ENCODE peak calls at places on chromosomes 3 and 15, in four cellular contexts. One of them, this sample, is unnamed.

GRCh38 chr15:100187677-100188076 is 154.1 kb downstream of the ADAMTS17 start:
- DNase-seq in GM13977: no peak
- DNase-seq in dorsolateral prefrontal cortex: no peak
- DNase-seq in CD8-positive, alpha-beta T cell: no peak
- DNase-seq in this sample: no peak

GRCh38 chr3:175914785-175915184 is 1055.7 kb downstream of the NAALADL2 start:
- DNase-seq in GM13977: no peak
- DNase-seq in dorsolateral prefrontal cortex: no peak
- DNase-seq in CD8-positive, alpha-beta T cell: no peak
- DNase-seq in this sample: no peak

GRCh38 chr15:56984681-56985515 is 66.5 kb downstream of the TCF12 start:
- DNase-seq in GM13977: no peak
- DNase-seq in dorsolateral prefrontal cortex: no peak
- DNase-seq in CD8-positive, alpha-beta T cell: no peak
- DNase-seq in this sample: no peak

GRCh38 chr3:183502782-183503181 is 52.7 kb downstream of the KLHL6 start:
- DNase-seq in GM13977: no peak
- DNase-seq in dorsolateral prefrontal cortex: no peak
- DNase-seq in CD8-positive, alpha-beta T cell: no peak
- DNase-seq in this sample: no peak

GRCh38 chr3:170419301-170420087 is 826 bp downstream of the CLDN11 start:
- DNase-seq in GM13977: no peak
- DNase-seq in dorsolateral prefrontal cortex: no peak
- DNase-seq in CD8-positive, alpha-beta T cell: no peak
- DNase-seq in this sample: peak; percentile 29

GRCh38 chr3:166190360-166190759 is 353.1 kb upstream of the BCHE start:
- DNase-seq in GM13977: no peak
- DNase-seq in dorsolateral prefrontal cortex: no peak
- DNase-seq in CD8-positive, alpha-beta T cell: no peak
- DNase-seq in this sample: no peak

GRCh38 chr15:100726426-100727190 is 124.2 kb downstream of the ASB7 start:
- DNase-seq in GM13977: no peak
- DNase-seq in dorsolateral prefrontal cortex: no peak
- DNase-seq in CD8-positive, alpha-beta T cell: no peak
- DNase-seq in this sample: peak; percentile 21

GRCh38 chr15:97196066-97197027 is 764.2 kb upstream of the ARRDC4 start:
- DNase-seq in GM13977: no peak
- DNase-seq in dorsolateral prefrontal cortex: no peak
- DNase-seq in CD8-positive, alpha-beta T cell: no peak
- DNase-seq in this sample: no peak

GRCh38 chr3:4517643-4518042 is 24.5 kb downstream of the ITPR1 start:
- DNase-seq in GM13977: no peak
- DNase-seq in dorsolateral prefrontal cortex: no peak
- DNase-seq in CD8-positive, alpha-beta T cell: no peak
- DNase-seq in this sample: no peak

GRCh38 chr15:40999190-40999589 is 45.9 kb downstream of the CHAC1 start:
- DNase-seq in GM13977: no peak
- DNase-seq in dorsolateral prefrontal cortex: no peak
- DNase-seq in CD8-positive, alpha-beta T cell: no peak
- DNase-seq in this sample: no peak

GRCh38 chr3:10602769-10603768 is 97.7 kb upstream of the ATP2B2 start:
- DNase-seq in GM13977: peak; percentile 58
- DNase-seq in dorsolateral prefrontal cortex: no peak
- DNase-seq in CD8-positive, alpha-beta T cell: peak; percentile 60
- DNase-seq in this sample: no peak

GRCh38 chr3:90221900-90222299 is 1114.5 kb downstream of the EPHA3 start:
- DNase-seq in GM13977: no peak
- DNase-seq in dorsolateral prefrontal cortex: no peak
- DNase-seq in CD8-positive, alpha-beta T cell: no peak
- DNase-seq in this sample: no peak

GRCh38 chr3:195700319-195700718 is 20.5 kb upstream of the MUC20 start:
- DNase-seq in GM13977: no peak
- DNase-seq in dorsolateral prefrontal cortex: no peak
- DNase-seq in CD8-positive, alpha-beta T cell: no peak
- DNase-seq in this sample: no peak

GRCh38 chr15:100241572-100242479 is 99.9 kb downstream of the ADAMTS17 start:
- DNase-seq in GM13977: no peak
- DNase-seq in dorsolateral prefrontal cortex: no peak
- DNase-seq in CD8-positive, alpha-beta T cell: no peak
- DNase-seq in this sample: no peak

GRCh38 chr15:63668601-63669000 is 71.4 kb downstream of the FBXL22 start:
- DNase-seq in GM13977: peak; percentile 12
- DNase-seq in dorsolateral prefrontal cortex: no peak
- DNase-seq in CD8-positive, alpha-beta T cell: no peak
- DNase-seq in this sample: no peak

GRCh38 chr15:31375772-31376171 is 49.1 kb downstream of the KLF13 start:
- DNase-seq in GM13977: no peak
- DNase-seq in dorsolateral prefrontal cortex: no peak
- DNase-seq in CD8-positive, alpha-beta T cell: no peak
- DNase-seq in this sample: no peak

GRCh38 chr3:104564045-104564643 is 802.6 kb upstream of the ALCAM start:
- DNase-seq in GM13977: no peak
- DNase-seq in dorsolateral prefrontal cortex: no peak
- DNase-seq in CD8-positive, alpha-beta T cell: peak; percentile 38
- DNase-seq in this sample: no peak

GRCh38 chr3:55899887-55900286 is 412.8 kb upstream of the WNT5A start:
- DNase-seq in GM13977: no peak
- DNase-seq in dorsolateral prefrontal cortex: no peak
- DNase-seq in CD8-positive, alpha-beta T cell: no peak
- DNase-seq in this sample: no peak

GRCh38 chr3:61979645-61980430 is 393.5 kb downstream of the FEZF2 start:
- DNase-seq in GM13977: no peak
- DNase-seq in dorsolateral prefrontal cortex: no peak
- DNase-seq in CD8-positive, alpha-beta T cell: no peak
- DNase-seq in this sample: no peak

DNA sequence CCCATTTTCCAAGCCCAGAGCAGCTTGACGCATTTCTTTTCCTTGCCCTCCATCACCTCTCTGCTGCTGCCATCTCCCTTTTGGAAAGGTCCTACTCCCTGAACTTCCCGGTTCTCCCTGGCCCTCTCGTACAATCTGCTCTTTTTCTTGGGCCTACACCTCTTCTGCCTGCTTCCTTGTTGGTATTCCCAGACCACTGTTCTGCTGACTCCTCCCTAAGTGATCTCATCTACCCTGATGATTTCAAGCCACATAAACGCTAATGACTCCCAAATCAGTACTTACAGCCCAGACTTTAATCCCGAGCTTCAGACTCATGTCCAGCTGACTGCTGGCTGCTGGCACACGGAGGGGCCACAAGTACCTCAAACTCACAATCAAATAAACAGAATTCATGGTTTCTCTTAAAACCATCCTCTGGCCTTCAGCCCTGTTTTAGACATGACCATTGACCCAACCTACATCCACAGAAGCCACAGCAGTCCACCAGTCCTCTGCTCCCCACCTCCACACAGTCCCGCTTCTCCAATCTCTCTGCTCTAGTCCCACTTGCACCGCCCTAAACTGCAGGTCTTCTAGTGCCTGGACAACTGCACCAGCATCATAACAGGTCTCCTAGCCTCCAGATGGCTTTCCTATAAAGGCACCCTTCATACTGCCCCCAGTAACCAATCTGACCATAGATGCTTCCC is 57.6 kb downstream of the AAGAB start:
- DNase-seq in GM13977: no peak
- DNase-seq in dorsolateral prefrontal cortex: no peak
- DNase-seq in CD8-positive, alpha-beta T cell: no peak
- DNase-seq in this sample: no peak
- TF ChIP-seq CTCF in GM13977: no peak
- TF ChIP-seq CTCF in dorsolateral prefrontal cortex: no peak
- TF ChIP-seq CTCF in CD8-positive, alpha-beta T cell: no peak
- TF ChIP-seq CTCF in this sample: no peak

GRCh38 chr3:129421236-129421883 is 7.1 kb downstream of the EFCAB12 start:
- DNase-seq in GM13977: no peak
- DNase-seq in dorsolateral prefrontal cortex: no peak
- DNase-seq in CD8-positive, alpha-beta T cell: no peak
- DNase-seq in this sample: no peak

GRCh38 chr3:129421988-129422745 is 6.3 kb downstream of the EFCAB12 start:
- DNase-seq in GM13977: no peak
- DNase-seq in dorsolateral prefrontal cortex: no peak
- DNase-seq in CD8-positive, alpha-beta T cell: no peak
- DNase-seq in this sample: no peak

GRCh38 chr3:129417354-129417753 is 11.1 kb downstream of the EFCAB12 start:
- DNase-seq in GM13977: no peak
- DNase-seq in dorsolateral prefrontal cortex: no peak
- DNase-seq in CD8-positive, alpha-beta T cell: no peak
- DNase-seq in this sample: no peak

GRCh38 chr3:129418041-129418973 is 10.1 kb downstream of the EFCAB12 start:
- DNase-seq in GM13977: no peak
- DNase-seq in dorsolateral prefrontal cortex: no peak
- DNase-seq in CD8-positive, alpha-beta T cell: no peak
- DNase-seq in this sample: no peak

DNA sequence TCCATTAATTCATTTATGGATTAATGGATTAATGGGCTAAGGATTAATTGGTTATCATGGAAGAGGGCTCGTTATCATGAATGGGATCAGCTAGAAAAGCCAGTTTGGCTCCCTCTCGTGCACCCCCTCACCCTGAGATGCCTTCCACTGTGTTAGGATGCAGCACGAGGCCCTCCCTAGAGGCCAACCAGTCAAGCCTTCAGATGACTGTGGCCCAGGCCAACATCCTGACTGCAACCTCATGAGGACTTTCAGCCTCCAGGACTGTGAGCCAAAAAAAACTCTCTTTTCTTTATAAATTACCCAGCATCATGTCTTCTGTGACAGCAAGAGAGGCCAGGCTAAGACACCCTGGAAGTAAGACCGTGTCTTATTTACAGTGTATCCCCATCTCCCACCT is 9.0 kb downstream of the EFCAB12 start:
- DNase-seq in GM13977: no peak
- DNase-seq in dorsolateral prefrontal cortex: no peak
- DNase-seq in CD8-positive, alpha-beta T cell: no peak
- DNase-seq in this sample: no peak
- TF ChIP-seq CTCF in GM13977: no peak
- TF ChIP-seq CTCF in dorsolateral prefrontal cortex: no peak
- TF ChIP-seq CTCF in CD8-positive, alpha-beta T cell: no peak
- TF ChIP-seq CTCF in this sample: no peak

GRCh38 chr3:47002490-47003410 is 23.3 kb downstream of the NBEAL2 start:
- DNase-seq in GM13977: no peak
- DNase-seq in dorsolateral prefrontal cortex: no peak
- DNase-seq in CD8-positive, alpha-beta T cell: no peak
- DNase-seq in this sample: no peak
- TF ChIP-seq CTCF in GM13977: peak; percentile 18
- TF ChIP-seq CTCF in dorsolateral prefrontal cortex: no peak
- TF ChIP-seq CTCF in CD8-positive, alpha-beta T cell: no peak
- TF ChIP-seq CTCF in this sample: no peak

DNA sequence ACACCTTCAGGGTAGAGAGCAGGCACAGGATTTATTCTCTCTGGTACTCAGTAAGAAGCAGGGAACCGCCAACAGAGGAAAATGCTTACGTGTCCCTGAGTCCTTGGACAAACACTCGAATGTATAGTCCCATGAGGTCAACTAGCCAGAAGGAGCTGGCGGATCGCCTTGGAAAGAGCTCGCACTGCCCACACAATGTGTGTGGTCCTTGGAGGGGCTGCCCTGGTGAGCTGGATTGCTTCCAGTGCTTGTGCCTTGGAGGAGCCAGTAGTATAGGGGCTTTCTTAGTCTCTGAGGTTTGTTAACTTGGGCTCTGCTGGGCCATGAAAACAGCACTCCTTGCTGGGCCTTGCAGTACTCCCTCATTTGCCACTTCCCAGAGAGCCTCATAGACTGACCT is 40.7 kb upstream of the VILL start:
- DNase-seq in GM13977: no peak
- DNase-seq in dorsolateral prefrontal cortex: no peak
- DNase-seq in CD8-positive, alpha-beta T cell: no peak
- DNase-seq in this sample: no peak
- TF ChIP-seq CTCF in GM13977: no peak
- TF ChIP-seq CTCF in dorsolateral prefrontal cortex: no peak
- TF ChIP-seq CTCF in CD8-positive, alpha-beta T cell: no peak
- TF ChIP-seq CTCF in this sample: no peak

GRCh38 chr3:107271787-107272387 is 105.4 kb upstream of the CCDC54 start:
- DNase-seq in GM13977: peak; percentile 17
- DNase-seq in dorsolateral prefrontal cortex: no peak
- DNase-seq in CD8-positive, alpha-beta T cell: no peak
- DNase-seq in this sample: no peak
- TF ChIP-seq CTCF in GM13977: peak; percentile 56
- TF ChIP-seq CTCF in dorsolateral prefrontal cortex: peak; percentile 70
- TF ChIP-seq CTCF in CD8-positive, alpha-beta T cell: peak; percentile 69
- TF ChIP-seq CTCF in this sample: peak; percentile 50

GRCh38 chr3:196990654-196991053 is 22.0 kb upstream of the PIGZ start:
- DNase-seq in GM13977: no peak
- DNase-seq in dorsolateral prefrontal cortex: no peak
- DNase-seq in CD8-positive, alpha-beta T cell: no peak
- DNase-seq in this sample: no peak

GRCh38 chr3:196989721-196990262 is 21.2 kb upstream of the PIGZ start:
- DNase-seq in GM13977: no peak
- DNase-seq in dorsolateral prefrontal cortex: no peak
- DNase-seq in CD8-positive, alpha-beta T cell: no peak
- DNase-seq in this sample: no peak

GRCh38 chr3:196987022-196987421 is 18.4 kb upstream of the PIGZ start:
- DNase-seq in GM13977: no peak
- DNase-seq in dorsolateral prefrontal cortex: no peak
- DNase-seq in CD8-positive, alpha-beta T cell: no peak
- DNase-seq in this sample: no peak

GRCh38 chr3:196985954-196986885 is 17.6 kb upstream of the PIGZ start:
- DNase-seq in GM13977: no peak
- DNase-seq in dorsolateral prefrontal cortex: no peak
- DNase-seq in CD8-positive, alpha-beta T cell: no peak
- DNase-seq in this sample: no peak

GRCh38 chr3:196988241-196989029 is 19.8 kb upstream of the PIGZ start:
- DNase-seq in GM13977: no peak
- DNase-seq in dorsolateral prefrontal cortex: no peak
- DNase-seq in CD8-positive, alpha-beta T cell: no peak
- DNase-seq in this sample: no peak
- TF ChIP-seq CTCF in GM13977: no peak
- TF ChIP-seq CTCF in dorsolateral prefrontal cortex: no peak
- TF ChIP-seq CTCF in CD8-positive, alpha-beta T cell: no peak
- TF ChIP-seq CTCF in this sample: no peak

GRCh38 chr3:182259579-182259978 is 533.7 kb upstream of the ATP11B start:
- DNase-seq in GM13977: no peak
- DNase-seq in dorsolateral prefrontal cortex: peak; percentile 7
- DNase-seq in CD8-positive, alpha-beta T cell: no peak
- DNase-seq in this sample: no peak

GRCh38 chr3:182257361-182257760 is 535.9 kb upstream of the ATP11B start:
- DNase-seq in GM13977: no peak
- DNase-seq in dorsolateral prefrontal cortex: no peak
- DNase-seq in CD8-positive, alpha-beta T cell: no peak
- DNase-seq in this sample: no peak

GRCh38 chr3:182255095-182255600 is 538.2 kb upstream of the ATP11B start:
- DNase-seq in GM13977: no peak
- DNase-seq in dorsolateral prefrontal cortex: no peak
- DNase-seq in CD8-positive, alpha-beta T cell: no peak
- DNase-seq in this sample: no peak

GRCh38 chr3:182261084-182261483 is 532.2 kb upstream of the ATP11B start:
- DNase-seq in GM13977: no peak
- DNase-seq in dorsolateral prefrontal cortex: no peak
- DNase-seq in CD8-positive, alpha-beta T cell: no peak
- DNase-seq in this sample: no peak

GRCh38 chr3:182258538-182259177 is 534.6 kb upstream of the ATP11B start:
- DNase-seq in GM13977: peak; percentile 39
- DNase-seq in dorsolateral prefrontal cortex: no peak
- DNase-seq in CD8-positive, alpha-beta T cell: no peak
- DNase-seq in this sample: no peak
- TF ChIP-seq CTCF in GM13977: peak; percentile 55
- TF ChIP-seq CTCF in dorsolateral prefrontal cortex: peak; percentile 64
- TF ChIP-seq CTCF in CD8-positive, alpha-beta T cell: no peak
- TF ChIP-seq CTCF in this sample: peak; percentile 55

GRCh38 chr3:27943106-27943505 is 221.0 kb upstream of the EOMES start:
- DNase-seq in GM13977: no peak
- DNase-seq in dorsolateral prefrontal cortex: no peak
- DNase-seq in CD8-positive, alpha-beta T cell: no peak
- DNase-seq in this sample: no peak
- TF ChIP-seq CTCF in GM13977: peak; percentile 29
- TF ChIP-seq CTCF in dorsolateral prefrontal cortex: no peak
- TF ChIP-seq CTCF in CD8-positive, alpha-beta T cell: peak; percentile 19
- TF ChIP-seq CTCF in this sample: no peak